ENCODE peak calls at places on chromosomes 7 and 10, in six cellular contexts. E is GM23248, R is PC-3, D is MM.1S, A is HCT116, L is SK-N-SH. U is an unnamed sample. For H4K20me1, the result is how much of the 10 kb centered on the place peaks cover.

GRCh38 chr7:101804642-101805401 is 12.6 kb upstream of the CUX1 start:
- DNase-seq in E (peak), R (peak), D (peak), A (peak), L (no peak), U (peak)

GRCh38 chr10:13717936-13718772 is 131.4 kb downstream of the PRPF18 start:
- DNase-seq in E (peak), R (peak), D (peak), A (no peak), L (no peak), U (no peak)

GRCh38 chr7:26097837-26098668 is 53.9 kb upstream of the NFE2L3 start:
- DNase-seq in E (no peak), R (peak), D (no peak), A (no peak), L (no peak), U (no peak)

GRCh38 chr10:6494452-6494839 is 85.6 kb downstream of the PRKCQ start:
- DNase-seq in E (no peak), R (no peak), D (no peak), A (no peak), L (no peak), U (no peak)

GRCh38 chr10:12351447-12351846 is 2.1 kb downstream of the CAMK1D start:
- DNase-seq in E (no peak), R (no peak), D (no peak), A (no peak), L (no peak), U (no peak)

GRCh38 chr7:103446046-103446520 is at the start of gene SLC26A5:
- DNase-seq in E (peak), R (peak), D (peak), A (no peak), L (peak), U (peak)

GRCh38 chr7:66206116-66206908 is 1.2 kb downstream of the TPST1 start:
- DNase-seq in E (peak), R (no peak), D (no peak), A (no peak), L (no peak), U (no peak)

GRCh38 chr7:64665980-64666674 is at the start of gene ZNF107:
- DNase-seq in E (peak), R (peak), D (peak), A (peak), L (peak), U (peak)

GRCh38 chr7:94059747-94060146 is 55.6 kb upstream of the BET1 start:
- DNase-seq in E (peak), R (no peak), D (no peak), A (no peak), L (no peak), U (no peak)

GRCh38 chr10:80500572-80501380 is 36.9 kb upstream of the SH2D4B start:
- DNase-seq in E (no peak), R (no peak), D (no peak), A (no peak), L (no peak), U (no peak)

GRCh38 chr7:37643876-37644275 is 39.7 kb upstream of the GPR141 start:
- DNase-seq in E (no peak), R (no peak), D (no peak), A (no peak), L (no peak), U (peak)

GRCh38 chr7:63925626-63926460 is 72.8 kb upstream of the ZNF722 start:
- DNase-seq in E (peak), R (peak), D (peak), A (no peak), L (peak), U (no peak)

GRCh38 chr7:107918948-107919347 is 28.0 kb downstream of the DLD start:
- DNase-seq in E (no peak), R (no peak), D (no peak), A (no peak), L (no peak), U (no peak)
- H3K9ac ChIP-seq in E (no peak), R (no peak), D (no peak), A (no peak), L (no peak), U (no peak)

DNA sequence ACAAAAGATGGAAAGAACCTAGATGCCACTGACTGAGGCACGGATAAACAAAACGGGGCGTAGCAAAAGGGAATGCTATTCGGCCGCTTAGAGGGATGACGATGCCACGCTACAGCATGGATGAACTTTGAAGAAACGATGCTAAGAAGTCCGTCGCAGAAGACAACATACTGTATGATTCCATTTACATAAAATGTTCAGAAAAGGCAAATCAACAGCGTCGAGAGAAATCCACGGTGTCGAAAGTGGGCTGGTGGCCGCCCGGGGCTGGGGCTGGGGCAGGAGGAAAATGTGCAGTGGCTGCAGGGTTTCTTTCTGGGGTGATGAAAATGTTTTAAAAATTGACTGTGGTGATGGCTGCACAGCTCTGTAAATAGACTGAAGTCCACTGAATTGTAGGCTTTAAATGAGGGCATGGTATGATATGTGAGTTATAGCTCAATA is 24.1 kb downstream of the GNA12 start:
- DNase-seq in E (no peak), R (no peak), D (no peak), A (no peak), L (no peak), U (no peak)
- H4K20me1 ChIP-seq in E (under half), R (under half), D (under half), A (under half), L (under half), U (half or more)

DNA sequence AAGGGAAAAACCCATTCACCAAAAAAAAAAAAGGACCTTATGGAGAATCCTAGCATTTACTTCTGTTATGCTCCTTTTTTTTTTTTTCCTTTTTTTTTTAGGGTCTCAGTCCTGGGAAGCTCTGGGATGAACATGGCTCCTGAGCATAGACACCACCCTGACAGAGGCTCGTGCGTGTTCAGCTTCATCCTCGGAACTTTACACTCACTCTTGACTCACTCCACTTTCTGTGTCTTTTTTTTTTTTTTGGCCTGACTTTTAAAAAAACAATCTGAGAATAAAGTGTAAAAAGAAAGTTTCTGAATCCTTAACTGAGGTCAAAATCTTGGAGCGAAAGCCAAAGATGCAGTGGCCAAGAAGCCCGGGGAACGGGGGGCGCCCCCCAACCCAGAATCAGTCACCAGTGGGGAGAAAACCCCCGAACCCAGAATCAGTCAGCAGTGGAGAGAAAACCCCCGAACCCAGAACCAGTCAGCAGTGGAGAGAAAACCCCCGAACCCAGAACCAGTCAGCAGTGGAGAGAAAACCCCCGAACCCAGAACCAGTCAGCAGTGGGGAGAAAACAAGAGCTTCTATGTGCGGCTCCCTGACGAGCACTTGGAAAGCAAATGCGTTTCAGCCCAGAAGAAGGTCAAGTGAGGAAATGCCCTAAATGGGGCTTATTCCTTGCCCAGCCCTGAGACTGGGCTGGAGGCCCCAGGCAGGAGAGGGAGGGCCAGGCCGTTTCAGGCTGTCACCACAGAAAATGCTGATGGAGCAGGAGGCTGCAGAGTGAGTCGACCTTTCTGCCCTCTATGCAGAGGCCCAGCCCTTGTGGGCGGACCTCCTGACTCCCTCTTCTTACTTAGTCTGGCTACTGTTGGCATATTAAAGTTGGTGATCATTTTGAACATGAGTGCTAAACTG is 19.0 kb upstream of the PFKP start:
- DNase-seq in E (peak), R (no peak), D (no peak), A (no peak), L (no peak), U (peak)
- TF ChIP-seq EZH2phosphoT487 in E (no peak), R (no peak), D (no peak), A (no peak), L (no peak), U (no peak)

GRCh38 chr7:73433924-73434700 is 534 bp downstream of the FZD9 start:
- DNase-seq in E (no peak), R (no peak), D (no peak), A (no peak), L (no peak), U (no peak)
- H3K9ac ChIP-seq in E (no peak), R (no peak), D (no peak), A (no peak), L (no peak), U (no peak)

GRCh38 chr7:139362981-139363380 is 3.3 kb downstream of the LUC7L2 start:
- DNase-seq in E (no peak), R (no peak), D (no peak), A (no peak), L (no peak), U (no peak)
- H4K20me1 ChIP-seq in E (under half), R (half or more), D (half or more), A (under half), L (half or more), U (half or more)

GRCh38 chr10:29642996-29643395 is 8.2 kb upstream of the SVIL start:
- DNase-seq in E (peak), R (no peak), D (no peak), A (no peak), L (no peak), U (no peak)
- TF ChIP-seq EZH2phosphoT487 in E (no peak), R (no peak), D (no peak), A (no peak), L (no peak), U (no peak)

GRCh38 chr10:58998924-58999713 is 177.3 kb upstream of the PHYHIPL start:
- DNase-seq in E (no peak), R (no peak), D (no peak), A (no peak), L (no peak), U (no peak)
- H3K9ac ChIP-seq in E (no peak), R (no peak), D (no peak), A (no peak), L (no peak), U (no peak)

U was measured in neural progenitor cell.